ENCODE peak calls at places on chromosomes 6 and 20, in eight cellular contexts. N is PC-9; G is epithelial cell of esophagus; F is neural progenitor cell; O is CD8-positive, alpha-beta T cell; W is lung; R is GM06990; V is choroid plexus epithelial cell. A is an unnamed sample.

GRCh38 chr6:25874118-25874517 is at the start of gene SLC17A3:
- DNase-seq in O (no peak), N (no peak), V (no peak), R (no peak), W (no peak), G (no peak), F (no peak), A (no peak)

GRCh38 chr6:88899569-88900316 is 63.7 kb downstream of the RNGTT start:
- DNase-seq in R (no peak), W (no peak), G (peak; percentile 4), O (no peak), V (no peak), N (no peak), F (peak; percentile 4), A (no peak)

GRCh38 chr20:2539341-2539740 is 3.0 kb downstream of the TMC2 start:
- DNase-seq in R (no peak), F (no peak), V (no peak), O (no peak), W (no peak), N (no peak), G (no peak), A (no peak)

GRCh38 chr6:145214570-145214969 is 520.8 kb downstream of the EPM2A start:
- DNase-seq in V (peak; percentile 56), F (peak; percentile 45), O (no peak), W (no peak), R (peak; percentile 14), G (peak; percentile 45), N (no peak), A (no peak)

GRCh38 chr20:33852971-33853813 is 42.0 kb downstream of the CHMP4B start:
- DNase-seq in V (no peak), R (no peak), W (no peak), G (no peak), F (no peak), N (no peak), O (peak; percentile 65), A (no peak)

GRCh38 chr20:35710039-35710438 is 10.8 kb downstream of the ROMO1 start:
- DNase-seq in O (no peak), F (no peak), N (no peak), G (no peak), V (no peak), W (no peak), R (no peak), A (no peak)

GRCh38 chr6:89412071-89413005 is at the start of gene RRAGD:
- DNase-seq in G (peak; percentile 35), V (no peak), N (peak; percentile 2), W (peak; percentile 80), O (peak; percentile 67), F (peak; percentile 79), R (peak; percentile 86), A (no peak)

GRCh38 chr6:139429559-139430150 is 55.2 kb upstream of the CITED2 start:
- DNase-seq in O (no peak), W (no peak), V (no peak), N (no peak), G (no peak), R (no peak), F (peak; percentile 21), A (no peak)

GRCh38 chr6:132199343-132199742 is 201.9 kb downstream of the MOXD1 start:
- DNase-seq in G (peak; percentile 37), R (no peak), V (peak; percentile 68), W (no peak), F (no peak), O (no peak), N (no peak), A (no peak)

GRCh38 chr20:48326868-48327267 is 500.9 kb downstream of the PREX1 start:
- DNase-seq in R (no peak), O (no peak), V (no peak), F (no peak), N (no peak), G (no peak), W (no peak), A (no peak)

GRCh38 chr6:169950558-169950957 is 199.1 kb downstream of the ERMARD start:
- DNase-seq in R (no peak), V (peak; percentile 10), N (no peak), F (peak; percentile 44), O (peak; percentile 51), G (peak; percentile 45), W (peak; percentile 29), A (no peak)

GRCh38 chr6:95819939-95820338 is 195.8 kb upstream of the FUT9 start:
- DNase-seq in V (no peak), R (no peak), N (no peak), O (no peak), G (no peak), W (no peak), F (no peak), A (no peak)

GRCh38 chr20:24842591-24843442 is 106.3 kb upstream of the CST7 start:
- DNase-seq in N (no peak), R (peak; percentile 79), W (no peak), F (no peak), O (no peak), G (no peak), V (no peak), A (no peak)

GRCh38 chr6:37566209-37566859 is 66.6 kb upstream of the CCDC167 start:
- DNase-seq in N (peak; percentile 54), V (peak; percentile 35), R (peak; percentile 77), G (peak; percentile 29), W (peak; percentile 34), O (peak; percentile 60), F (peak; percentile 89), A (no peak)

GRCh38 chr6:49430187-49430586 is 32.9 kb downstream of the MMUT start:
- DNase-seq in N (no peak), F (no peak), V (peak; percentile 42), G (peak; percentile 40), R (no peak), O (no peak), W (no peak), A (no peak)

GRCh38 chr6:27809939-27810767 is 102.0 kb downstream of the OR2B2 start:
- DNase-seq in O (peak; percentile 82), G (peak; percentile 97), V (peak; percentile 99), R (peak; percentile 97), N (peak; percentile 83), F (peak; percentile 90), W (peak; percentile 65), A (peak; percentile 94)

GRCh38 chr6:151524059-151524458 is 30.2 kb downstream of the CCDC170 start:
- DNase-seq in F (no peak), R (no peak), O (no peak), W (no peak), N (no peak), G (peak; percentile 42), V (no peak), A (no peak)

GRCh38 chr20:57760698-57761412 is 51.0 kb upstream of the PMEPA1 start:
- DNase-seq in N (peak; percentile 20), V (no peak), F (no peak), R (no peak), O (no peak), W (no peak), G (peak; percentile 43), A (no peak)

GRCh38 chr20:675453-676314 is at the start of gene SCRT2:
- DNase-seq in G (peak; percentile 81), R (peak; percentile 25), V (peak; percentile 75), W (peak; percentile 72), F (peak; percentile 95), O (peak; percentile 55), N (peak; percentile 75), A (peak; percentile 27)

GRCh38 chr20:45419188-45420091 is 3.5 kb downstream of the PIGT start:
- DNase-seq in G (peak; percentile 99), V (peak; percentile 81), W (peak; percentile 67), F (no peak), O (no peak), R (peak; percentile 46), N (peak; percentile 78), A (no peak)

GRCh38 chr6:133889557-133890301 is 816 bp downstream of the TCF21 start:
- DNase-seq in N (no peak), W (no peak), G (no peak), F (peak; percentile 79), O (no peak), R (no peak), V (peak; percentile 61), A (no peak)

DNA sequence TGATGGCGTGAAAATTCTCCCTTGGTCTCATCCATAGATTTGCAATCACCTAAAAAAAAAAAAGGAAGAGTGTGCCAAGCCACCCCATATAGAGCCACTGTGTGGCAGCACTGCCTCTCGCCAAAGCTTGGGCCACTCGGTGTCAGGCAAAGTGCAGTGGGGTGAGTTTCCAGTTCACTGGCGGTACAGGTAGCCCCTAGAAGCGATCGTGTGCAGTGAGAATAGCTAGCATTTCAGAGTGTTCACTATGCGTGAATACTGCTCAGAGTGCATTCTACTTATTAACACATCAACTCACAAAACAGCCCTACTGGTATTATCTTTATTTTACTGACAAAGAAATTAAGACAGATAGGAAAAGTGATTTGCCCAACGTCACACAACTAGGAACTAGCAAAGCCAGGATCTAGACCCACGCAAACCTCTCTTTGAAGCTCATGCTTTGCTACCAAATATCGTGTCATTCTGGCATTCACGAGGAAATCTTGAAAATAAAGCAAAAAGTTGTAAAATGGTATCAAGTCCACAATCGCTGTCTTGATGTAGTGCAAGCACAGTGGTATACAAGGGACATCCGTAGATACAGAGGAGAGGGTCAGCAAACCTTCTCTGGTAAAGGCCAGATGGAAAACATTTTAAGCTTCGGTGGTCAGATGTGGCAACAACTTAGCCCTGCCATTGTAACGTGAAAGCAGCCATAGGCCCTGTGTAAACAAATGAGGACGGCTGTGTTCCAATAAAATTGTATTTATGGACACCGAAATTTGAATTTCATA is 10.4 kb upstream of the GCNT2 start:
- DNase-seq in V (peak; percentile 42), R (no peak), F (peak; percentile 86), G (peak; percentile 64), O (peak; percentile 37), N (peak; percentile 72), W (peak; percentile 67), A (peak; percentile 31)
- TF ChIP-seq CTCF in V (peak; percentile 68), R (peak; percentile 87), F (peak; percentile 85), G (peak; percentile 93), O (peak; percentile 54), N (peak; percentile 72), W (peak; percentile 58), A (peak; percentile 90)

GRCh38 chr6:98260382-98260781 is 574.0 kb upstream of the POU3F2 start:
- DNase-seq in N (no peak), V (no peak), F (no peak), G (no peak), O (no peak), W (no peak), R (no peak), A (no peak)
- H3K4me3 ChIP-seq in N (no peak overlapping the region), V (no peak overlapping the region), F (no peak overlapping the region), G (no peak overlapping the region), O (no peak overlapping the region), W (no peak overlapping the region), R (no peak overlapping the region), A (no peak overlapping the region)

DNA sequence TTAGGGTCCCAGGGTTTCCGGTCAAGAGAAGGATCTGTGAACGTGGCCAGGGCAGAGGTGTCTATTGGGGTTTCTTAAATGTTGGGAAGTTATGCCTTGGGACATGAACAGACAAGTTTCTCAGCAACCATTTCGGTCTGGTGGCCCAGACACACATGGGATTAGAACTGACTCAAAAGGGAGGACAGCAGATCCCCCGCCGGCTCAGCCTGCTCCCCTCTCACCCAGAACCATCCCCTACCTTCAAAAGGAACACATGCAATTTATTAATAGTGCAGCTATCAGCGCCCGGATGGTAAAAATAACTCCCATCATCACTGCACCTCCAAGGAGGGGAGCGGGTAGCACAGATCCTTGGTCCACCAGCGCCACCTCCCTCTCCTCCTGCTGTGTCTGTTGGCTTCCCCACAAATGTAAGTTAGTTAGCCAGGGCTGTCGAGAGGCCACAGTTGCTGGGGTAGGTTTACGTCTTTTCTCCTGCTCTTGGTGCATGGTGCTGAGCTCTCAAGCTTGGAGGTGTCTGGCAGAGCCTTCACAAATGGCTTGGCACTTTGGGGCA is 77.1 kb downstream of the TRAM2 start:
- DNase-seq in W (no peak), O (no peak), N (no peak), V (no peak), R (no peak), F (no peak), G (no peak), A (no peak)
- TF ChIP-seq CTCF in W (no peak), O (no peak), N (no peak), V (no peak), R (no peak), F (no peak), G (no peak), A (no peak)

GRCh38 chr20:20365593-20365992 is 2.3 kb upstream of the INSM1 start:
- DNase-seq in O (no peak), N (no peak), R (no peak), W (no peak), G (no peak), V (no peak), F (no peak), A (no peak)
- H3K4me3 ChIP-seq in O (no peak overlapping the region), N (no peak overlapping the region), R (no peak overlapping the region), W (no peak overlapping the region), G (no peak overlapping the region), V (no peak overlapping the region), F (no peak overlapping the region), A (no peak overlapping the region)

A was measured in retinal pigment epithelial cell.